ENCODE peak calls at places on chromosome 17, in four cellular contexts. L is breast epithelium, J is psoas muscle, V is adrenal gland. H is an unnamed sample.

GRCh38 chr17:38672788-38673713 is 1.7 kb downstream of the EPOP start:
- DNase-seq in L (no peak), J (no peak), V (no peak), H (no peak)

GRCh38 chr17:47368262-47368661 is 44.5 kb downstream of the EFCAB13 start:
- DNase-seq in L (no peak), J (no peak), V (no peak), H (no peak)

GRCh38 chr17:42270596-42270995 is 5.6 kb downstream of the STAT5B start:
- DNase-seq in L (no peak), J (no peak), V (peak; percentile 63), H (no peak)

GRCh38 chr17:39600469-39601009 is 7.2 kb downstream of the NEUROD2 start:
- DNase-seq in L (no peak), J (no peak), V (no peak), H (no peak)

GRCh38 chr17:38920374-38921291 is 4.8 kb upstream of the LASP1NB start:
- DNase-seq in L (peak; percentile 31), J (no peak), V (no peak), H (no peak)

GRCh38 chr17:51435641-51436091 is 175.3 kb downstream of the UTP18 start:
- DNase-seq in L (peak; percentile 58), J (no peak), V (peak; percentile 54), H (peak; percentile 55)

GRCh38 chr17:45288825-45289224 is 26.9 kb upstream of the SPATA32 start:
- DNase-seq in L (no peak), J (peak; percentile 63), V (peak; percentile 13), H (peak; percentile 45)

GRCh38 chr17:19915579-19915978 is 47.8 kb upstream of the ULK2 start:
- DNase-seq in L (no peak), J (no peak), V (no peak), H (no peak)

GRCh38 chr17:49819651-49820050 is 28.2 kb downstream of the TAC4 start:
- DNase-seq in L (no peak), J (no peak), V (no peak), H (no peak)

GRCh38 chr17:80673152-80673920 is 128.7 kb downstream of the RPTOR start:
- DNase-seq in L (no peak), J (no peak), V (peak; percentile 40), H (no peak)

GRCh38 chr17:82980632-82981031 is 98.8 kb upstream of the METRNL start:
- DNase-seq in L (peak; percentile 44), J (no peak), V (no peak), H (no peak)

GRCh38 chr17:9271989-9272388 is 250.7 kb downstream of the NTN1 start:
- DNase-seq in L (no peak), J (no peak), V (peak; percentile 68), H (no peak)

GRCh38 chr17:6070895-6071511 is 824 bp downstream of the WSCD1 start:
- DNase-seq in L (no peak), J (no peak), V (peak; percentile 48), H (peak; percentile 24)

GRCh38 chr17:77449908-77450741 is 309.4 kb downstream of the SEC14L1 start:
- DNase-seq in L (no peak), J (peak; percentile 76), V (peak; percentile 96), H (peak; percentile 89)

GRCh38 chr17:41639492-41640473 is 15.4 kb upstream of the KRT17 start:
- DNase-seq in L (no peak), J (no peak), V (no peak), H (no peak)

GRCh38 chr17:81527591-81528383 is at the start of gene FSCN2:
- DNase-seq in L (no peak), J (no peak), V (no peak), H (no peak)

GRCh38 chr17:42101513-42102292 is 3.4 kb upstream of the ZNF385C start:
- DNase-seq in L (no peak), J (peak; percentile 95), V (peak; percentile 85), H (peak; percentile 34)

GRCh38 chr17:35117984-35118383 is 1.7 kb downstream of the RAD51D start:
- DNase-seq in L (no peak), J (no peak), V (no peak), H (peak; percentile 20)

GRCh38 chr17:50604470-50604869 is 30.2 kb upstream of the ABCC3 start:
- DNase-seq in L (no peak), J (peak; percentile 79), V (peak; percentile 59), H (no peak)

GRCh38 chr17:61325382-61326073 is 74.1 kb upstream of the TBX2 start:
- DNase-seq in L (no peak), J (no peak), V (no peak), H (no peak)

GRCh38 chr17:13106171-13106570 is 88.3 kb upstream of the ELAC2 start:
- DNase-seq in L (no peak), J (no peak), V (no peak), H (no peak)

GRCh38 chr17:72419866-72420774 is 299.3 kb downstream of the SOX9 start:
- DNase-seq in L (no peak), J (no peak), V (no peak), H (peak; percentile 66)

DNA sequence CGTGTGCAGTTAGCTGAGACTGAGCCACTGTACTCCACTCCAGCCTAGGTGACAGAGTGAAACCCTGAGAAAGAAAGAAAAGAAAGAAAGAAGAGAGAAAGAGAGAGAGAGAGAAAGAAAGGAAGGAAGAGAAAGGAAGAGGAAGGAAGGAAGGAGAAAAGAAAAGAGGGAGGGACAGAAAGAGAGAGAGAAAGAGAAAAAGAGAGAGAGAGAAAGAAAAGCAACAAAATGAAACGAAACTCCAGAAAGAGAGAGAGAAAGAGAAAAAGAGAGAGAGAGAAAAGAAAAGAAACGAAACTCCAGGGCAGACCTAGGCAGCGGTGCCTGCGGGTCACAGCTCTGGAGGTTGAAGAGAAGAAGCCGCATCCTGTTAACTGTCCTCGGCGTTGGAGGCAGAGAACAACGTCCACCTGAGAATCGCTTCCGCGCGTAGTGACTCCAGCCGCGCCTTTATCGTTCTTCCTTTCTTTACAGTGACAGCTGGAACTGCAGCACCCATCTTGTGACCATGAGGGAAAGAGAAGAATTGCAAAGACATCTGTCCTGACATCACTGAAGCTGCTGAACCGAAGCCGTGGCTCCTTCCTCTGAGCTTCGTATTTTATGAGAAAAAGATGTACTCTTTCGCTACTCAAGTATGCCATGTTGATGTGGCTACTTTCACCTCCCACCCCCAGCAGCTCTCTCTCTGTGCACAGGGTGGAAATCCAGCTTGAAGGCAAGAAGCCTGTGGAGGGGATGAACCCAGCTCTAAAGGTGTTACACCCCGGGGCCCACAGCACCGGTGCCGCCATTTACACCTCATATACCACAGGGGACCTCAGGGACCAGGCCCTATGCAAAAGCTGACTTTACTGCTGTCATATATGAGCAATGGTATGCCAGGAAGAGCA is 56.9 kb upstream of the DOC2B start:
- DNase-seq in L (no peak), J (peak; percentile 42), V (peak; percentile 1), H (no peak)
- H3K4me1 ChIP-seq in L (no peaks in the 10 kb centered on the region), J (no peaks in the 10 kb centered on the region), V (no peaks in the 10 kb centered on the region), H (no peaks in the 10 kb centered on the region)

DNA sequence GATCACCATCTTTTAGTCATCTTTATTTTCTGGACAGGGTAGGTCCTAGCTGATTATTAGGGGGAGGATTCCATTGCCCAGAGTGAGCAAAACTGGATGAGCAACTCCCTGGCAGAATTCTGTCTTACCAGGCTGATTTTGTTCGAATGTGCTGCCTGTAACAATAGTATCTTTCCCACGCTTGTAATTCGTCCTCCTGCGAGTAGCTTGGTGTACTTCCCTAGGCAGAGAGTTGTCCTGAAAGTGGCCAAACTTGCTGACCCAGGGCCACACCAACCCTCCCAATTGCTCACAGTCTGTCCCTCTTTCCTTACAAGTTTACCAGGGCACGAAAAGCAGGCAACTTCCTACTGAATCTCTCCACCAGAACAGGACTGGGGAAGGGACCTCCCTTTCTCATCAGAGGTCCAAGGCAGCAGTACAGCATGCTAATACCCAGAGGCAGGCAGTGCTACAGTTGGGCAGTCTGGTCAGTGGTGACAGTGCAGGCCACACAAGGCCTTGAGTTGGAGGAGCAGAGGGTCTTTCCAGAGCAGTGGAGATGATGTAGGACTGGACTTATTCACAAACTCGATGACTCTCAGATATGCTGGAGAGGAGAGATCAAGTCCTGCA is 67.8 kb upstream of the NLK start:
- DNase-seq in L (no peak), J (no peak), V (no peak), H (no peak)
- H3K27ac ChIP-seq in L (no peak overlapping the region), J (no peak overlapping the region), V (no peak overlapping the region), H (no peak overlapping the region)

DNA sequence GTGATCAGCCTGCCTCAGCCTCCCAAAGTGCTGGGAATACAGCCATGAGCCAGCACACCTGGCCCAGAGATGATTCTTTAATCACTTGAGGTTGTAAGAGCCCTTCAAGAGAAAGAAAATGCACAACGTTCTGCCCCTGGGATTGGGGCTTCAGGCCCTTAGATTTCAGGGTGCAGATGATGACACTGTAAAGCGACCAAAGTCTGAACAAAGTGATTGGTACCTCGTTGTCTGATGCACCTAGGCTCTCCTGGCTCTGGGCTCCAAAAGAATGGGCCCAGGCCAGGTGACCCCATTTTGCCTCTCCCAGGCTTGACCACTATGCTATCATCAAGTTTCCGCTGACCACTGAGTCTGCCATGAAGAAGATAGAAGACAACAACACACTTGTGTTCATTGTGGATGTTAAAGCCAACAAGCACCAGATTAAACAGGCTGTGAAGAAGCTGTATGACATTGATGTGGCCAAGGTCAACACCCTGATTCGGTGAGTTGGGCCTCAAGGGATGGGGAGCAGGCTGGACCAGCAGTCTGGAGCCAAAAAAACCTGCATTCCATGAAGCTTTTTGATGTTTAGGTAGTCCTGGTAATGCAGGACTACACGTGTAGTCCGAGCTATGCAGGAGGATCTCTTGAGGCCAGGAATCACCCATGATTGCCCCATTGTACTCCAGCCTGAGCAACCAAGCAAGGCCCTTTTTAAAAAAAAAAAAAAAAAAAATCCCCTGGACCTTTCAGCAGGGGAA is 2.8 kb downstream of the RPL23A start:
- DNase-seq in L (no peak), J (no peak), V (no peak), H (no peak)
- H3K4me1 ChIP-seq in L (peaks cover 21% of the 10 kb centered on the region), J (peaks cover 37% of the 10 kb centered on the region), V (peaks cover 38% of the 10 kb centered on the region), H (peaks cover 2% of the 10 kb centered on the region)

GRCh38 chr17:43405861-43406260 is 7.1 kb downstream of the ARL4D start:
- DNase-seq in L (no peak), J (no peak), V (no peak), H (no peak)

GRCh38 chr17:43409131-43409530 is 10.3 kb downstream of the ARL4D start:
- DNase-seq in L (no peak), J (no peak), V (no peak), H (no peak)

GRCh38 chr17:43403846-43404245 is 5.1 kb downstream of the ARL4D start:
- DNase-seq in L (no peak), J (no peak), V (no peak), H (no peak)

GRCh38 chr17:43410557-43411368 is 12.0 kb downstream of the ARL4D start:
- DNase-seq in L (no peak), J (no peak), V (no peak), H (no peak)

GRCh38 chr17:43406676-43407645 is 8.2 kb downstream of the ARL4D start:
- DNase-seq in L (no peak), J (no peak), V (no peak), H (no peak)
- H3K27ac ChIP-seq in L (no peak overlapping the region), J (no peak overlapping the region), V (no peak overlapping the region), H (no peak overlapping the region)

GRCh38 chr17:64134996-64135395 is 5.1 kb upstream of the ERN1 start:
- DNase-seq in L (no peak), J (no peak), V (peak; percentile 10), H (no peak)
- H3K4me1 ChIP-seq in L (no peaks in the 10 kb centered on the region), J (no peaks in the 10 kb centered on the region), V (peaks cover 26% of the 10 kb centered on the region), H (no peaks in the 10 kb centered on the region)

GRCh38 chr17:8212312-8213180 is 2.2 kb upstream of the AURKB start:
- DNase-seq in L (no peak), J (no peak), V (no peak), H (no peak)

GRCh38 chr17:8210761-8211458 is 535 bp upstream of the AURKB start:
- DNase-seq in L (no peak), J (no peak), V (no peak), H (no peak)

GRCh38 chr17:8204761-8205555 is 5.4 kb downstream of the AURKB start:
- DNase-seq in L (no peak), J (no peak), V (no peak), H (no peak)

GRCh38 chr17:8206536-8206935 is 3.8 kb downstream of the AURKB start:
- DNase-seq in L (no peak), J (no peak), V (no peak), H (no peak)

GRCh38 chr17:8209909-8210760 is at the start of gene AURKB:
- DNase-seq in L (peak; percentile 94), J (peak; percentile 96), V (peak; percentile 96), H (peak; percentile 98)
- H3K27ac ChIP-seq in L (peak within 1 kb of the TSS; percentile 87), J (peak within 1 kb of the TSS; percentile 75), V (peak within 1 kb of the TSS; percentile 54), H (peak within 1 kb of the TSS; percentile 45)

H was measured in small intestine.